ENCODE peak calls at places on chromosome 7, in four cellular contexts. V, Y, Q and D are unnamed samples.

GRCh38 chr7:42274052-42274451 is 37.0 kb upstream of the GLI3 start:
- DNase-seq in V (no peak), Q (no peak), Y (no peak), D (no peak)

GRCh38 chr7:158758563-158759244 is 54.1 kb upstream of the NCAPG2 start:
- DNase-seq in Q (no peak), V (no peak), Y (no peak), D (no peak)

GRCh38 chr7:150325901-150326300 is 2.6 kb upstream of the ACTR3C start:
- DNase-seq in Q (no peak), Y (no peak), V (no peak), D (no peak)

GRCh38 chr7:44281811-44282600 is 43.4 kb downstream of the CAMK2B start:
- DNase-seq in V (no peak), Q (no peak), Y (no peak), D (no peak)

GRCh38 chr7:30135551-30136271 is 925 bp downstream of the MTURN start:
- DNase-seq in Y (peak; percentile 21), V (peak; percentile 26), Q (peak; percentile 62), D (peak; percentile 39)

GRCh38 chr7:138711007-138711406 is 9.8 kb upstream of the SVOPL start:
- DNase-seq in V (no peak), Q (no peak), Y (no peak), D (no peak)

GRCh38 chr7:106681815-106682495 is 21.0 kb upstream of the CCDC71L start:
- DNase-seq in Q (no peak), V (no peak), Y (peak; percentile 68), D (no peak)

GRCh38 chr7:26346611-26347200 is 55.0 kb downstream of the SNX10 start:
- DNase-seq in Y (peak; percentile 80), Q (no peak), V (no peak), D (no peak)

GRCh38 chr7:100085515-100085914 is 3.3 kb upstream of the COPS6 start:
- DNase-seq in Y (no peak), Q (no peak), V (no peak), D (no peak)

GRCh38 chr7:464712-465461 is 54.8 kb downstream of the PDGFA start:
- DNase-seq in Q (no peak), V (no peak), Y (no peak), D (no peak)

GRCh38 chr7:85135931-85136330 is 50.9 kb downstream of the SEMA3D start:
- DNase-seq in Y (peak; percentile 74), Q (no peak), V (no peak), D (no peak)

GRCh38 chr7:20438248-20438647 is 107.5 kb downstream of the ITGB8 start:
- DNase-seq in Y (no peak), Q (no peak), V (no peak), D (no peak)

GRCh38 chr7:69517985-69518731 is 80.1 kb upstream of the AUTS2 start:
- DNase-seq in V (no peak), Q (no peak), Y (no peak), D (no peak)

GRCh38 chr7:101804642-101805401 is 12.6 kb upstream of the CUX1 start:
- DNase-seq in Y (no peak), V (no peak), Q (no peak), D (no peak)

GRCh38 chr7:127713758-127714157 is 61.8 kb downstream of the SND1 start:
- DNase-seq in V (no peak), Q (no peak), Y (no peak), D (no peak)

GRCh38 chr7:83689855-83690254 is 40.9 kb upstream of the SEMA3E start:
- DNase-seq in Q (no peak), Y (no peak), V (no peak), D (no peak)

GRCh38 chr7:132092106-132092505 is 484.2 kb downstream of the PLXNA4 start:
- DNase-seq in V (no peak), Y (no peak), Q (no peak), D (no peak)

GRCh38 chr7:26813426-26813825 is 51.0 kb downstream of the SKAP2 start:
- DNase-seq in Q (no peak), Y (no peak), V (no peak), D (no peak)

GRCh38 chr7:114104035-114104434 is 185.2 kb upstream of the PPP1R3A start:
- DNase-seq in Y (no peak), Q (no peak), V (no peak), D (no peak)

GRCh38 chr7:114973147-114973546 is 51.3 kb downstream of the MDFIC start:
- DNase-seq in Y (peak; percentile 20), Q (no peak), V (no peak), D (no peak)

GRCh38 chr7:117148971-117149370 is 173.9 kb downstream of the WNT2 start:
- DNase-seq in Y (no peak), V (no peak), Q (no peak), D (no peak)

GRCh38 chr7:43038229-43038628 is 74.2 kb upstream of the HECW1 start:
- DNase-seq in Y (peak; percentile 3), V (no peak), Q (no peak), D (no peak)

GRCh38 chr7:36318116-36318515 is 71.5 kb upstream of the ANLN start:
- DNase-seq in V (no peak), Q (no peak), Y (no peak), D (no peak)

GRCh38 chr7:34013421-34013820 is 108.1 kb downstream of the BMPER start:
- DNase-seq in Y (no peak), Q (no peak), V (no peak), D (no peak)

GRCh38 chr7:151885202-151885580 is 8.3 kb upstream of the PRKAG2 start:
- DNase-seq in Q (no peak), V (no peak), Y (no peak), D (no peak)